ENCODE peak calls at places on chromosomes 1 and 21, in six cellular contexts. E is tibial artery, T is brain microvascular endothelial cell, L is mucosa of descending colon, O is neural progenitor cell, J is hepatocyte. G is an unnamed sample.

GRCh38 chr1:44500181-44501021 is 95.3 kb downstream of the RNF220 start:
- DNase-seq in E (no peak), T (peak; percentile 26), L (no peak), O (peak; percentile 79), J (peak; percentile 42), G (no peak)

GRCh38 chr1:161021168-161021958 is 411 bp upstream of the F11R start:
- DNase-seq in E (peak; percentile 57), T (peak; percentile 28), L (peak; percentile 98), O (peak; percentile 92), J (peak; percentile 97), G (peak; percentile 91)

GRCh38 chr1:173478099-173478555 is 992 bp downstream of the PRDX6 start:
- DNase-seq in E (peak; percentile 77), T (peak; percentile 60), L (peak; percentile 57), O (peak; percentile 27), J (peak; percentile 72), G (no peak)

GRCh38 chr1:184075040-184076029 is 23.8 kb downstream of the TSEN15 start:
- DNase-seq in E (no peak), T (peak; percentile 64), L (peak; percentile 76), O (peak; percentile 66), J (peak; percentile 66), G (peak; percentile 59)

GRCh38 chr21:34243562-34243961 is 120.2 kb upstream of the KCNE2 start:
- DNase-seq in E (no peak), T (no peak), L (peak; percentile 51), O (peak; percentile 27), J (no peak), G (peak; percentile 53)

GRCh38 chr1:11765661-11766428 is 3.9 kb downstream of the C1orf167 start:
- DNase-seq in E (no peak), T (no peak), L (no peak), O (no peak), J (peak; percentile 3), G (no peak)

GRCh38 chr1:150973826-150974579 is 632 bp downstream of the CERS2 start:
- DNase-seq in E (peak; percentile 29), T (no peak), L (peak; percentile 58), O (peak; percentile 75), J (peak; percentile 69), G (peak; percentile 58)

GRCh38 chr1:5645929-5646328 is 346.3 kb downstream of the NPHP4 start:
- DNase-seq in E (no peak), T (no peak), L (no peak), O (no peak), J (no peak), G (no peak)

GRCh38 chr1:204342310-204342709 is 17.4 kb downstream of the PLEKHA6 start:
- DNase-seq in E (no peak), T (no peak), L (no peak), O (no peak), J (no peak), G (no peak)

GRCh38 chr1:218658899-218659298 is 313.8 kb downstream of the TGFB2 start:
- DNase-seq in E (no peak), T (peak; percentile 89), L (no peak), O (no peak), J (no peak), G (no peak)

GRCh38 chr1:242057745-242058115 is 58.8 kb upstream of the MAP1LC3C start:
- DNase-seq in E (no peak), T (no peak), L (no peak), O (peak; percentile 13), J (no peak), G (no peak)

GRCh38 chr1:182442333-182442732 is 7.6 kb upstream of the RGSL1 start:
- DNase-seq in E (no peak), T (no peak), L (no peak), O (no peak), J (no peak), G (no peak)

GRCh38 chr1:42939216-42939615 is 19.5 kb downstream of the SLC2A1 start:
- DNase-seq in E (no peak), T (no peak), L (peak; percentile 47), O (no peak), J (peak; percentile 73), G (no peak)

GRCh38 chr1:94355485-94355980 is 62.7 kb upstream of the ABCD3 start:
- DNase-seq in E (no peak), T (no peak), L (no peak), O (no peak), J (no peak), G (no peak)

GRCh38 chr21:20661745-20662470 is 336.3 kb upstream of the NCAM2 start:
- DNase-seq in E (no peak), T (no peak), L (no peak), O (peak; percentile 84), J (no peak), G (no peak)

GRCh38 chr1:150272379-150272840 is at the start of gene C1orf54:
- DNase-seq in E (peak; percentile 85), T (peak; percentile 64), L (no peak), O (peak; percentile 84), J (peak; percentile 67), G (peak; percentile 67)

GRCh38 chr1:199856381-199856780 is 171.1 kb upstream of the NR5A2 start:
- DNase-seq in E (no peak), T (no peak), L (no peak), O (no peak), J (no peak), G (no peak)

GRCh38 chr1:212979340-212980122 is 29.2 kb downstream of the VASH2 start:
- DNase-seq in E (no peak), T (no peak), L (no peak), O (no peak), J (no peak), G (peak; percentile 94)

GRCh38 chr1:186681806-186682205 is 1.6 kb upstream of the PTGS2 start:
- DNase-seq in E (no peak), T (no peak), L (no peak), O (no peak), J (no peak), G (no peak)

GRCh38 chr21:17513214-17514123 is 626 bp downstream of the CXADR start:
- DNase-seq in E (no peak), T (peak; percentile 20), L (peak; percentile 51), O (peak; percentile 71), J (peak; percentile 60), G (peak; percentile 4)

GRCh38 chr1:85356130-85356529 is 79.7 kb upstream of the BCL10 start:
- DNase-seq in E (no peak), T (no peak), L (no peak), O (no peak), J (no peak), G (no peak)

GRCh38 chr21:20617130-20617529 is 381.1 kb upstream of the NCAM2 start:
- DNase-seq in E (no peak), T (no peak), L (no peak), O (peak; percentile 55), J (peak; percentile 8), G (no peak)

GRCh38 chr1:170663441-170664282 is at the start of gene PRRX1:
- DNase-seq in E (no peak), T (peak; percentile 23), L (no peak), O (no peak), J (no peak), G (no peak)

GRCh38 chr1:42335809-42336518 is 929 bp upstream of the FOXJ3 start:
- DNase-seq in E (peak; percentile 38), T (peak; percentile 36), L (no peak), O (no peak), J (peak; percentile 70), G (no peak)

GRCh38 chr1:46719689-46720088 is 775 bp upstream of the EFCAB14 start:
- DNase-seq in E (no peak), T (no peak), L (peak; percentile 68), O (no peak), J (peak; percentile 57), G (no peak)

GRCh38 chr1:203439086-203439620 is 36.5 kb upstream of the PRELP start:
- DNase-seq in E (no peak), T (no peak), L (peak; percentile 50), O (no peak), J (no peak), G (no peak)

GRCh38 chr1:202023033-202023433 is 12.6 kb downstream of the ELF3 start:
- DNase-seq in E (no peak), T (no peak), L (peak; percentile 97), O (no peak), J (peak; percentile 93), G (no peak)

GRCh38 chr1:20662110-20662475 is 924 bp upstream of the DDOST start:
- DNase-seq in E (no peak), T (no peak), L (no peak), O (no peak), J (no peak), G (no peak)
- H3K4me3 ChIP-seq in E (peak overlapping the region; percentile 97), T (peak overlapping the region; percentile 92), L (no peak overlapping the region), O (peak overlapping the region; percentile 75), J (peak overlapping the region; percentile 50), G (peak overlapping the region; percentile 85)

DNA sequence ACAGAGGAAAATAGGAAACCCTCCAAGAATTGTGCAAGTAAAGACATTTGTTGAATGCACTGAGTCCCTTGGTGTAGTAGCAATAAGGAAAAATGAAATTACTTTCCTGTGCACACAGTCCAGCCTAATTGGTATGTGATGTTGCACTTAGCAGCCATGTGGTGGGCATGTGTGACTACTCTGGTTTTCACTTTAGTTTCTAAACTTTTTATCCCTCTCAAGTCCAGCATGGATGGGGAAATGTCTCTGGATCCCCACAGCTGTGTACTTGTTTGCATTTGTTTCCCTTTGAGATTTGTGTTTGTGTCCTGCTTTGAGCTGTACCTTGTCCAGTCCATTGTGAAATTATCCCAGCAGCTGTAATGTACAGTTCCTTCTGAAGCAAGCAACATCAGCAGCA is 7.1 kb upstream of the AGO3 start:
- DNase-seq in E (no peak), T (no peak), L (no peak), O (no peak), J (no peak), G (no peak)
- TF ChIP-seq CTCF in E (no peak), T (no peak), L (no peak), O (no peak), J (no peak), G (no peak)

GRCh38 chr1:55481634-55482033 is 266.5 kb upstream of the USP24 start:
- DNase-seq in E (no peak), T (peak; percentile 13), L (no peak), O (no peak), J (no peak), G (no peak)
- H3K4me3 ChIP-seq in E (no peak overlapping the region), T (no peak overlapping the region), L (no peak overlapping the region), O (no peak overlapping the region), J (no peak overlapping the region), G (no peak overlapping the region)

GRCh38 chr1:29711582-29712274 is 475.4 kb downstream of the PTPRU start:
- DNase-seq in E (no peak), T (peak; percentile 73), L (no peak), O (no peak), J (no peak), G (peak; percentile 56)

GRCh38 chr1:29712801-29713200 is 476.5 kb downstream of the PTPRU start:
- DNase-seq in E (no peak), T (no peak), L (no peak), O (no peak), J (no peak), G (no peak)

GRCh38 chr1:29716306-29716705 is 480.0 kb downstream of the PTPRU start:
- DNase-seq in E (no peak), T (no peak), L (no peak), O (no peak), J (no peak), G (no peak)

GRCh38 chr1:29712275-29712633 is 475.9 kb downstream of the PTPRU start:
- DNase-seq in E (no peak), T (no peak), L (no peak), O (no peak), J (no peak), G (no peak)

DNA sequence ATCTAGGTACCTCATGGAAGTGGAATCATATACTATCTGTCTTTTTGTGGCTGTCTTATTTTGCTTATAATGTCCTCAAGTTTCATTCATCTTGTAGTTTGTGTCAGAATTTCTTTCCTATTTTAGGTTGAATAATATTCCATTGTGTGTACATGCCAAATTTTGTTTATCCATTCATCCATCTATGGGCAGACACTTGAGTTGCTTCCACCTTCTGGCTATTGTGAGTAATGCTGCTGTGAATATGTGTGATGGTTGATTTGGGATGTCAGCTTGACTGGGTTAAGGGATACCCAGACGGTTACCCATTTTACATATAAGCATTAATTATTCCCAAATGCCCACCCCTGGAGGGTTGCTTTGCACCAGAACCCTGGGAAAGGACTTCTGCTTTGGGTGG is 477.5 kb downstream of the PTPRU start:
- DNase-seq in E (no peak), T (peak; percentile 22), L (no peak), O (no peak), J (no peak), G (no peak)
- TF ChIP-seq CTCF in E (no peak), T (peak; percentile 65), L (no peak), O (peak; percentile 32), J (peak; percentile 17), G (no peak)